ENCODE peak calls at places on chromosome 3, in seven cellular contexts. R is IMR-90; J is CD4-positive, alpha-beta memory T cell; E is endodermal cell; K is HAP-1; I is tibial artery; A is SJSA1. M is an unnamed sample.

GRCh38 chr3:15305366-15305844 is 27.0 kb downstream of the SH3BP5 start:
- DNase-seq in A (no peak), E (peak; percentile 78), R (peak; percentile 49), K (no peak), J (no peak), I (no peak), M (peak; percentile 44)

GRCh38 chr3:153138267-153139210 is 23.5 kb upstream of the RAP2B start:
- DNase-seq in I (peak; percentile 71), J (no peak), E (peak; percentile 72), A (peak; percentile 89), R (peak; percentile 96), K (no peak), M (peak; percentile 97)

GRCh38 chr3:189117087-189117486 is 54.7 kb upstream of the TPRG1 start:
- DNase-seq in R (no peak), I (no peak), J (no peak), E (no peak), K (no peak), A (no peak), M (no peak)

GRCh38 chr3:152524198-152525140 is 255.7 kb downstream of the MBNL1 start:
- DNase-seq in R (peak; percentile 62), I (peak; percentile 58), K (peak; percentile 53), E (peak; percentile 57), J (peak; percentile 32), A (no peak), M (no peak)

GRCh38 chr3:85120879-85121278 is 162.1 kb downstream of the CADM2 start:
- DNase-seq in R (no peak), A (no peak), J (no peak), K (no peak), E (no peak), I (no peak), M (no peak)

GRCh38 chr3:8846176-8846575 is 76.8 kb upstream of the OXTR start:
- DNase-seq in E (peak; percentile 45), A (no peak), I (no peak), K (no peak), J (no peak), R (no peak), M (no peak)

GRCh38 chr3:87503901-87504498 is 227.6 kb upstream of the POU1F1 start:
- DNase-seq in E (peak; percentile 54), J (peak; percentile 6), I (no peak), R (peak; percentile 36), K (peak; percentile 57), A (no peak), M (peak; percentile 8)

GRCh38 chr3:187623285-187623814 is 46.8 kb downstream of the SST start:
- DNase-seq in I (no peak), R (no peak), E (no peak), J (no peak), K (no peak), A (no peak), M (no peak)

GRCh38 chr3:163773136-163773535 is 1305.2 kb downstream of the SI start:
- DNase-seq in K (no peak), R (no peak), A (no peak), E (no peak), J (no peak), I (no peak), M (no peak)

GRCh38 chr3:189967254-189967865 is 153.3 kb downstream of the P3H2 start:
- DNase-seq in J (peak; percentile 31), K (peak; percentile 52), I (no peak), A (no peak), R (peak; percentile 65), E (no peak), M (no peak)

GRCh38 chr3:150430272-150430671 is 22.2 kb downstream of the TSC22D2 start:
- DNase-seq in R (no peak), E (no peak), K (no peak), J (no peak), A (no peak), I (no peak), M (no peak)

GRCh38 chr3:81829946-81830345 is 68.5 kb upstream of the GBE1 start:
- DNase-seq in J (no peak), K (no peak), I (no peak), R (no peak), A (no peak), E (no peak), M (no peak)

GRCh38 chr3:46353639-46354410 is at the start of gene CCR2:
- DNase-seq in I (no peak), E (no peak), K (no peak), A (no peak), R (no peak), J (no peak), M (no peak)

GRCh38 chr3:146783446-146783845 is 178.3 kb upstream of the PLSCR5 start:
- DNase-seq in A (no peak), J (no peak), K (no peak), I (no peak), E (no peak), R (no peak), M (no peak)

GRCh38 chr3:159788291-159788690 is 200.3 kb upstream of the IL12A start:
- DNase-seq in E (no peak), A (no peak), K (no peak), R (no peak), I (no peak), J (no peak), M (no peak)

GRCh38 chr3:190697901-190698300 is 164.6 kb downstream of the GMNC start:
- DNase-seq in E (no peak), J (no peak), I (no peak), R (peak; percentile 59), A (no peak), K (no peak), M (peak; percentile 52)

GRCh38 chr3:53804697-53805462 is 41.3 kb downstream of the CHDH start:
- DNase-seq in E (peak; percentile 79), I (no peak), A (no peak), K (no peak), J (no peak), R (peak; percentile 80), M (peak; percentile 79)

GRCh38 chr3:160546727-160547126 is 18.6 kb downstream of the KPNA4 start:
- DNase-seq in I (no peak), R (no peak), A (no peak), J (no peak), K (no peak), E (no peak), M (no peak)

GRCh38 chr3:14524311-14524711 is 15.8 kb downstream of the GRIP2 start:
- DNase-seq in E (no peak), I (no peak), R (no peak), J (no peak), A (no peak), K (no peak), M (no peak)

GRCh38 chr3:149599236-149599635 is 58.6 kb downstream of the WWTR1 start:
- DNase-seq in A (no peak), J (no peak), K (no peak), E (no peak), R (no peak), I (peak; percentile 46), M (no peak)

GRCh38 chr3:72254483-72254882 is 469.5 kb upstream of the PROK2 start:
- DNase-seq in E (no peak), J (no peak), A (no peak), K (no peak), R (no peak), I (no peak), M (no peak)
- H3K27me3 ChIP-seq in E (peaks cover 13% of the 10 kb centered on the region), J (no peaks in the 10 kb centered on the region), A (no peaks in the 10 kb centered on the region), K (no peaks in the 10 kb centered on the region), R (peaks cover 42% of the 10 kb centered on the region), I (no peaks in the 10 kb centered on the region), M (no peaks in the 10 kb centered on the region)

DNA sequence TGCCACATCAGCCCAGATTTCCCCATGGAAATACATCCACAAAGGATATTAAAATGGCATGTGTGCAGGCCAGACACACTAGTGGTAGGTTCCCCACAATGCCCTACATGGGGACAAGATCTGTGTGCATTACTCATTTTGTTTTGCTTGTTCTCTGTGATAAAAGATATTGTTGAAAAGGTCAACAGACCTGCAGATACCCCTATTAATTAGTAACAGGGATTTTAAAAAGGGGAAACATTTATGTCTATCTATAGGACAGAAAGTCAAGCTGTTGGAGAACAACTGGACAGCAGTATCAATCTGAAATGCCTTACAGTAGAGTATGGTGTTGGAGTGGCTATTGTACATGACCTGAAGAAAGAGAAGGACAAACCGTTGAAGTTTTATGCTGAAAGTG is 596.0 kb upstream of the GRM7 start:
- DNase-seq in J (no peak), I (no peak), E (no peak), R (no peak), K (no peak), A (no peak), M (no peak)
- H3K9me3 ChIP-seq in J (no peaks in the 10 kb centered on the region), I (no peaks in the 10 kb centered on the region), E (no peaks in the 10 kb centered on the region), R (peaks cover 6% of the 10 kb centered on the region), K (no peaks in the 10 kb centered on the region), A (no peaks in the 10 kb centered on the region), M (no peaks in the 10 kb centered on the region)

GRCh38 chr3:71778353-71778752 is 6.6 kb downstream of the PROK2 start:
- DNase-seq in K (no peak), J (no peak), E (no peak), R (no peak), I (no peak), A (no peak), M (no peak)

GRCh38 chr3:71776543-71776942 is 8.4 kb downstream of the PROK2 start:
- DNase-seq in A (no peak), E (no peak), I (no peak), K (no peak), R (no peak), J (no peak), M (no peak)

GRCh38 chr3:71784201-71784913 is 591 bp downstream of the PROK2 start:
- DNase-seq in R (no peak), I (no peak), A (no peak), K (no peak), J (no peak), E (peak; percentile 71), M (no peak)

GRCh38 chr3:71780430-71780829 is 4.5 kb downstream of the PROK2 start:
- DNase-seq in I (no peak), R (no peak), J (no peak), A (no peak), E (peak; percentile 68), K (no peak), M (no peak)

GRCh38 chr3:71779674-71780377 is 5.1 kb downstream of the PROK2 start:
- DNase-seq in I (no peak), A (no peak), R (no peak), K (no peak), E (no peak), J (no peak), M (no peak)
- H3K27me3 ChIP-seq in I (peaks cover 2% of the 10 kb centered on the region), A (peaks cover 35% of the 10 kb centered on the region), R (peaks cover 31% of the 10 kb centered on the region), K (peaks cover 39% of the 10 kb centered on the region), E (peaks cover 41% of the 10 kb centered on the region), J (peaks cover 22% of the 10 kb centered on the region), M (peaks cover 31% of the 10 kb centered on the region)

DNA sequence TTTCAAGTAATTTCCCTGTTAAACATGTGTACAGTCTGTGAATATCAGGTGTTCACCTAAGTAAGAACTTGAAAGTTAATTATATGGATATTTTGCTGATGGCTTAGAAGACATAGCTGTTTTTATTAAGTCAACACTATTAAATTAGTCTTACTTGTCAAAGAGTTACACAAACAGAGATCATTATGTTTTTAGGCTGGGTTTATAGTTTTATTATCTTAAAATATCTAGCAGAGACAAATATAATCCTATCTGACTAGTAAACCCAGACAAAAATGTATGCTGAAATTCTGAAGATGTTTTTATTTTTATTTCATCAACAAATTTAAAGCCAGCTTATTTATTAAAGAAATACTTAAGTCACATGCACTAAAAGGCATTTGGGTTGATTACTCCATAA is 51.2 kb upstream of the CCK start:
- DNase-seq in E (no peak), K (no peak), R (no peak), I (no peak), A (no peak), J (no peak), M (no peak)
- H3K9me3 ChIP-seq in E (peaks cover 50% of the 10 kb centered on the region), K (peaks cover 9% of the 10 kb centered on the region), R (no peaks in the 10 kb centered on the region), I (no peaks in the 10 kb centered on the region), A (no peaks in the 10 kb centered on the region), J (no peaks in the 10 kb centered on the region), M (peaks cover 3% of the 10 kb centered on the region)

GRCh38 chr3:194970066-194970465 is 284.4 kb downstream of the FAM43A start:
- DNase-seq in I (no peak), A (no peak), R (no peak), K (no peak), E (no peak), J (no peak), M (no peak)
- H3K27me3 ChIP-seq in I (no peaks in the 10 kb centered on the region), A (no peaks in the 10 kb centered on the region), R (peaks cover 47% of the 10 kb centered on the region), K (peaks cover 6% of the 10 kb centered on the region), E (no peaks in the 10 kb centered on the region), J (no peaks in the 10 kb centered on the region), M (peaks cover 3% of the 10 kb centered on the region)